ENCODE peak calls at places on chromosome 1, in ten cellular contexts. One of them, this sample, is unnamed.
A peak's percentile ranks its signal among the peaks of the same experiment; 100 is the strongest.

GRCh38 chr1:234848972-234849641 is 239.1 kb upstream of the IRF2BP2 start:
- DNase-seq in adrenal gland: no peak
- DNase-seq in PC-3: peak; percentile 83
- DNase-seq in psoas muscle: no peak
- DNase-seq in endodermal cell: peak; percentile 44
- DNase-seq in ovary: no peak
- DNase-seq in sigmoid colon: no peak
- DNase-seq in CD8-positive, alpha-beta T cell: no peak
- DNase-seq in heart right ventricle: no peak
- DNase-seq in pancreas: no peak
- DNase-seq in this sample: no peak

GRCh38 chr1:201640624-201641023 is 101.7 kb downstream of the NAV1 start:
- DNase-seq in sigmoid colon: peak; percentile 84
- DNase-seq in PC-3: no peak
- DNase-seq in adrenal gland: peak; percentile 37
- DNase-seq in heart right ventricle: peak; percentile 67
- DNase-seq in pancreas: no peak
- DNase-seq in ovary: peak; percentile 73
- DNase-seq in endodermal cell: no peak
- DNase-seq in CD8-positive, alpha-beta T cell: no peak
- DNase-seq in psoas muscle: peak; percentile 65
- DNase-seq in this sample: peak; percentile 46

GRCh38 chr1:85463666-85464496 is 1.1 kb downstream of the DDAH1 start:
- DNase-seq in psoas muscle: no peak
- DNase-seq in CD8-positive, alpha-beta T cell: no peak
- DNase-seq in adrenal gland: no peak
- DNase-seq in heart right ventricle: no peak
- DNase-seq in endodermal cell: no peak
- DNase-seq in sigmoid colon: no peak
- DNase-seq in pancreas: no peak
- DNase-seq in ovary: no peak
- DNase-seq in PC-3: no peak
- DNase-seq in this sample: no peak

GRCh38 chr1:66294692-66295384 is 239.1 kb upstream of the SGIP1 start:
- DNase-seq in heart right ventricle: no peak
- DNase-seq in endodermal cell: no peak
- DNase-seq in sigmoid colon: no peak
- DNase-seq in ovary: no peak
- DNase-seq in PC-3: peak; percentile 85
- DNase-seq in psoas muscle: no peak
- DNase-seq in adrenal gland: no peak
- DNase-seq in pancreas: no peak
- DNase-seq in CD8-positive, alpha-beta T cell: no peak
- DNase-seq in this sample: peak; percentile 29

GRCh38 chr1:55520861-55521260 is 305.7 kb upstream of the USP24 start:
- DNase-seq in psoas muscle: no peak
- DNase-seq in ovary: no peak
- DNase-seq in adrenal gland: no peak
- DNase-seq in sigmoid colon: no peak
- DNase-seq in heart right ventricle: no peak
- DNase-seq in PC-3: no peak
- DNase-seq in endodermal cell: no peak
- DNase-seq in CD8-positive, alpha-beta T cell: no peak
- DNase-seq in pancreas: no peak
- DNase-seq in this sample: no peak

GRCh38 chr1:14987829-14988603 is 165.5 kb upstream of the TMEM51 start:
- DNase-seq in CD8-positive, alpha-beta T cell: no peak
- DNase-seq in PC-3: no peak
- DNase-seq in ovary: no peak
- DNase-seq in sigmoid colon: peak; percentile 75
- DNase-seq in adrenal gland: no peak
- DNase-seq in endodermal cell: no peak
- DNase-seq in pancreas: no peak
- DNase-seq in psoas muscle: peak; percentile 65
- DNase-seq in heart right ventricle: no peak
- DNase-seq in this sample: peak; percentile 19

GRCh38 chr1:211897011-211897410 is 66.4 kb upstream of the LPGAT1 start:
- DNase-seq in ovary: no peak
- DNase-seq in sigmoid colon: no peak
- DNase-seq in heart right ventricle: no peak
- DNase-seq in CD8-positive, alpha-beta T cell: no peak
- DNase-seq in psoas muscle: no peak
- DNase-seq in pancreas: no peak
- DNase-seq in adrenal gland: no peak
- DNase-seq in endodermal cell: no peak
- DNase-seq in PC-3: peak; percentile 88
- DNase-seq in this sample: no peak

GRCh38 chr1:240474133-240474614 is 137.8 kb downstream of the GREM2 start:
- DNase-seq in sigmoid colon: no peak
- DNase-seq in heart right ventricle: no peak
- DNase-seq in ovary: no peak
- DNase-seq in endodermal cell: no peak
- DNase-seq in CD8-positive, alpha-beta T cell: no peak
- DNase-seq in psoas muscle: no peak
- DNase-seq in adrenal gland: peak; percentile 24
- DNase-seq in pancreas: no peak
- DNase-seq in PC-3: no peak
- DNase-seq in this sample: no peak

GRCh38 chr1:204102719-204103118 is 29.8 kb downstream of the SOX13 start:
- DNase-seq in endodermal cell: no peak
- DNase-seq in psoas muscle: no peak
- DNase-seq in ovary: no peak
- DNase-seq in PC-3: peak; percentile 98
- DNase-seq in heart right ventricle: no peak
- DNase-seq in CD8-positive, alpha-beta T cell: no peak
- DNase-seq in sigmoid colon: no peak
- DNase-seq in adrenal gland: no peak
- DNase-seq in pancreas: no peak
- DNase-seq in this sample: no peak
- H3K4me1 ChIP-seq in endodermal cell: peaks cover 28% of the 10 kb centered on the region
- H3K4me1 ChIP-seq in psoas muscle: peaks cover 53% of the 10 kb centered on the region
- H3K4me1 ChIP-seq in ovary: peaks cover 5% of the 10 kb centered on the region
- H3K4me1 ChIP-seq in PC-3: peaks cover 58% of the 10 kb centered on the region
- H3K4me1 ChIP-seq in heart right ventricle: peaks cover 45% of the 10 kb centered on the region
- H3K4me1 ChIP-seq in CD8-positive, alpha-beta T cell: peaks cover 33% of the 10 kb centered on the region
- H3K4me1 ChIP-seq in sigmoid colon: peaks cover 40% of the 10 kb centered on the region
- H3K4me1 ChIP-seq in adrenal gland: peaks cover 49% of the 10 kb centered on the region
- H3K4me1 ChIP-seq in pancreas: peaks cover 6% of the 10 kb centered on the region
- H3K4me1 ChIP-seq in this sample: peaks cover 56% of the 10 kb centered on the region

DNA sequence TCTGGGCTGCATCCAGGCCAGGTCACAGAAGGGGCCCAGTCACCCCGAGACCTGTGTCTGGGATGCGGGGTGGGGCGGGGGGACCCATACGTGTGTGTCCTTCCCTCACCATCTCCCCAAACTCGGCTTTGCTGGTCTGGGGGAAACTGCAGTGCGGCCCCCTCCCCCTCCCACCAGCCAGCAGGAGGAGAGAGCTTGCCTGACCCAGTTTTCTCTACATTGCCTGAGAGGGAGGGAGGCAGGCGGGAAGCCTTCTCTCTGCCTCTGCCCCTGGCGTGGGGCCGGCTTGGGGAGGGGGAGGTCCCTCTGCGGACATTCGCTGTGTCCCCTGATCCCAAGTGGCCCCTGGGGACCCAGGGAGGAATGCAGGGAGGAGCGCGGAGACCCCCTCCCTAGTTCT is 3.9 kb downstream of the EPHA8 start:
- DNase-seq in adrenal gland: no peak
- DNase-seq in CD8-positive, alpha-beta T cell: no peak
- DNase-seq in psoas muscle: no peak
- DNase-seq in sigmoid colon: no peak
- DNase-seq in PC-3: no peak
- DNase-seq in heart right ventricle: no peak
- DNase-seq in pancreas: no peak
- DNase-seq in endodermal cell: no peak
- DNase-seq in ovary: no peak
- DNase-seq in this sample: no peak
- H3K4me1 ChIP-seq in adrenal gland: no peaks in the 10 kb centered on the region
- H3K4me1 ChIP-seq in CD8-positive, alpha-beta T cell: no peaks in the 10 kb centered on the region
- H3K4me1 ChIP-seq in psoas muscle: no peaks in the 10 kb centered on the region
- H3K4me1 ChIP-seq in sigmoid colon: peaks cover 4% of the 10 kb centered on the region
- H3K4me1 ChIP-seq in PC-3: no peaks in the 10 kb centered on the region
- H3K4me1 ChIP-seq in heart right ventricle: no peaks in the 10 kb centered on the region
- H3K4me1 ChIP-seq in pancreas: no peaks in the 10 kb centered on the region
- H3K4me1 ChIP-seq in endodermal cell: no peaks in the 10 kb centered on the region
- H3K4me1 ChIP-seq in ovary: no peaks in the 10 kb centered on the region
- H3K4me1 ChIP-seq in this sample: no peaks in the 10 kb centered on the region

GRCh38 chr1:238489006-238489405 is 598.3 kb upstream of the ZP4 start:
- DNase-seq in CD8-positive, alpha-beta T cell: no peak
- DNase-seq in heart right ventricle: no peak
- DNase-seq in sigmoid colon: no peak
- DNase-seq in endodermal cell: no peak
- DNase-seq in pancreas: no peak
- DNase-seq in adrenal gland: no peak
- DNase-seq in ovary: no peak
- DNase-seq in PC-3: no peak
- DNase-seq in psoas muscle: no peak
- DNase-seq in this sample: no peak

GRCh38 chr1:238488406-238488805 is 597.7 kb upstream of the ZP4 start:
- DNase-seq in psoas muscle: no peak
- DNase-seq in endodermal cell: no peak
- DNase-seq in sigmoid colon: no peak
- DNase-seq in PC-3: no peak
- DNase-seq in heart right ventricle: no peak
- DNase-seq in CD8-positive, alpha-beta T cell: no peak
- DNase-seq in adrenal gland: no peak
- DNase-seq in pancreas: no peak
- DNase-seq in ovary: no peak
- DNase-seq in this sample: no peak

GRCh38 chr1:238491265-238491664 is 600.5 kb upstream of the ZP4 start:
- DNase-seq in PC-3: no peak
- DNase-seq in heart right ventricle: no peak
- DNase-seq in psoas muscle: no peak
- DNase-seq in CD8-positive, alpha-beta T cell: no peak
- DNase-seq in adrenal gland: no peak
- DNase-seq in ovary: no peak
- DNase-seq in pancreas: no peak
- DNase-seq in sigmoid colon: no peak
- DNase-seq in endodermal cell: no peak
- DNase-seq in this sample: no peak

GRCh38 chr1:238487931-238488330 is 597.2 kb upstream of the ZP4 start:
- DNase-seq in heart right ventricle: no peak
- DNase-seq in sigmoid colon: no peak
- DNase-seq in pancreas: no peak
- DNase-seq in CD8-positive, alpha-beta T cell: no peak
- DNase-seq in psoas muscle: no peak
- DNase-seq in endodermal cell: no peak
- DNase-seq in ovary: no peak
- DNase-seq in PC-3: no peak
- DNase-seq in adrenal gland: no peak
- DNase-seq in this sample: no peak

GRCh38 chr1:238492271-238492670 is 601.5 kb upstream of the ZP4 start:
- DNase-seq in pancreas: no peak
- DNase-seq in endodermal cell: peak; percentile 76
- DNase-seq in sigmoid colon: no peak
- DNase-seq in CD8-positive, alpha-beta T cell: no peak
- DNase-seq in psoas muscle: no peak
- DNase-seq in heart right ventricle: no peak
- DNase-seq in ovary: no peak
- DNase-seq in PC-3: no peak
- DNase-seq in adrenal gland: no peak
- DNase-seq in this sample: no peak
- H3K4me1 ChIP-seq in pancreas: no peaks in the 10 kb centered on the region
- H3K4me1 ChIP-seq in endodermal cell: no peaks in the 10 kb centered on the region
- H3K4me1 ChIP-seq in sigmoid colon: no peaks in the 10 kb centered on the region
- H3K4me1 ChIP-seq in CD8-positive, alpha-beta T cell: no peaks in the 10 kb centered on the region
- H3K4me1 ChIP-seq in psoas muscle: no peaks in the 10 kb centered on the region
- H3K4me1 ChIP-seq in heart right ventricle: no peaks in the 10 kb centered on the region
- H3K4me1 ChIP-seq in ovary: no peaks in the 10 kb centered on the region
- H3K4me1 ChIP-seq in PC-3: no peaks in the 10 kb centered on the region
- H3K4me1 ChIP-seq in adrenal gland: no peaks in the 10 kb centered on the region
- H3K4me1 ChIP-seq in this sample: no peaks in the 10 kb centered on the region

GRCh38 chr1:24783713-24784112 is 38.5 kb downstream of the CLIC4 start:
- DNase-seq in sigmoid colon: no peak
- DNase-seq in ovary: no peak
- DNase-seq in PC-3: no peak
- DNase-seq in CD8-positive, alpha-beta T cell: no peak
- DNase-seq in endodermal cell: no peak
- DNase-seq in adrenal gland: no peak
- DNase-seq in psoas muscle: no peak
- DNase-seq in heart right ventricle: no peak
- DNase-seq in pancreas: no peak
- DNase-seq in this sample: no peak

GRCh38 chr1:24782689-24783088 is 37.4 kb downstream of the CLIC4 start:
- DNase-seq in psoas muscle: no peak
- DNase-seq in ovary: no peak
- DNase-seq in endodermal cell: no peak
- DNase-seq in PC-3: no peak
- DNase-seq in CD8-positive, alpha-beta T cell: no peak
- DNase-seq in sigmoid colon: no peak
- DNase-seq in heart right ventricle: no peak
- DNase-seq in adrenal gland: no peak
- DNase-seq in pancreas: no peak
- DNase-seq in this sample: no peak

GRCh38 chr1:24776821-24777220 is 31.6 kb downstream of the CLIC4 start:
- DNase-seq in endodermal cell: no peak
- DNase-seq in CD8-positive, alpha-beta T cell: no peak
- DNase-seq in PC-3: no peak
- DNase-seq in psoas muscle: no peak
- DNase-seq in pancreas: no peak
- DNase-seq in heart right ventricle: no peak
- DNase-seq in sigmoid colon: no peak
- DNase-seq in adrenal gland: no peak
- DNase-seq in ovary: no peak
- DNase-seq in this sample: no peak

GRCh38 chr1:24778141-24778540 is 32.9 kb downstream of the CLIC4 start:
- DNase-seq in sigmoid colon: no peak
- DNase-seq in CD8-positive, alpha-beta T cell: no peak
- DNase-seq in adrenal gland: no peak
- DNase-seq in ovary: no peak
- DNase-seq in endodermal cell: no peak
- DNase-seq in heart right ventricle: no peak
- DNase-seq in PC-3: no peak
- DNase-seq in pancreas: no peak
- DNase-seq in psoas muscle: no peak
- DNase-seq in this sample: no peak

DNA sequence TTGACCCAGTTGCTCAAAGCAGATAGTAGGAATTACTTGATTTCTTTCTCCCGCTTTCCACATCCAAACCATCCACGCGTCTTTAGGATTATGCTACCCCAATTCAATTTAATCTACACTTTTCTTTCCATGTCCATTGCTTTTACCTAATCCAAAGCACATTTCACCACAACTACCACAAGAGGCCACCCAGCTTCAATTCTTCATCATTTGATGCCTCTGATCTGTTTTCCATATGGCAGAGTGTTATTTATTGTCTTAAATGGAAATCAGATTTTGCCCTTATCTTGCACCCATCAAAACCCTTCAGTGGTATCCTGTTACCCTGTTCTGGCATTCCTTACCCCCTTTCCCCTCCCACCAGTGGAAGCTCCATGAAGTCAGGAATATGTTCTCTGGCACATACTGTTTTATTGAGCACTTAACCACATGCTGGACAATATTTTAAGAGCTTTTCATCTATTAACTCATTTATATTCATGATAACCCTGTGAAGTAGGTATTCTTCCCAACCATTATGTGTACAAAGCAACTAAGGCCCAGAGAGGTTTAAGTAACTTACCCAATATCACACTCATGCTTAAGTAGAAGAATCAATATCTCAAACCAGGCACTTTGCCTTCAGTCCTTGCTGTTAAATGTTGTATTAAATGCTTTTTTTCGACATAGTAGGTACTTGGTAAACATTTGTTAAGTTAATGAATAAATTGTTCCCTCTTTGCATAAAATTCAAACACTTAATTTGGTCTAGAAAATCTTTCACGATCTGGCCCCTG is 34.6 kb downstream of the CLIC4 start:
- DNase-seq in heart right ventricle: no peak
- DNase-seq in ovary: no peak
- DNase-seq in pancreas: no peak
- DNase-seq in endodermal cell: no peak
- DNase-seq in CD8-positive, alpha-beta T cell: no peak
- DNase-seq in psoas muscle: no peak
- DNase-seq in PC-3: no peak
- DNase-seq in adrenal gland: no peak
- DNase-seq in sigmoid colon: no peak
- DNase-seq in this sample: no peak
- H3K4me1 ChIP-seq in heart right ventricle: peaks cover 36% of the 10 kb centered on the region
- H3K4me1 ChIP-seq in ovary: peaks cover 10% of the 10 kb centered on the region
- H3K4me1 ChIP-seq in pancreas: peaks cover 11% of the 10 kb centered on the region
- H3K4me1 ChIP-seq in endodermal cell: no peaks in the 10 kb centered on the region
- H3K4me1 ChIP-seq in CD8-positive, alpha-beta T cell: no peaks in the 10 kb centered on the region
- H3K4me1 ChIP-seq in psoas muscle: peaks cover 3% of the 10 kb centered on the region
- H3K4me1 ChIP-seq in PC-3: no peaks in the 10 kb centered on the region
- H3K4me1 ChIP-seq in adrenal gland: peaks cover 43% of the 10 kb centered on the region
- H3K4me1 ChIP-seq in sigmoid colon: peaks cover 38% of the 10 kb centered on the region
- H3K4me1 ChIP-seq in this sample: peaks cover 6% of the 10 kb centered on the region